ENCODE peak calls at places on chromosomes 1 and 21, in six cellular contexts. N is nephron progenitor cell; V is CD8-positive, alpha-beta T cell; J is PC-3; X is GM20000; C is breast epithelium. S is an unnamed sample.
A peak's percentile ranks its signal among the peaks of the same experiment; 100 is the strongest.

GRCh38 chr1:230243583-230244377 is 176.7 kb downstream of the GALNT2 start:
- DNase-seq in X (no peak), J (peak; percentile 75), C (no peak), V (no peak), N (no peak), S (no peak)

GRCh38 chr1:6475381-6476133 is 9.6 kb upstream of the TNFRSF25 start:
- DNase-seq in J (peak; percentile 87), V (peak; percentile 74), X (peak; percentile 92), C (peak; percentile 42), N (peak; percentile 76), S (peak; percentile 72)

GRCh38 chr1:63119575-63120155 is 202.7 kb upstream of the FOXD3 start:
- DNase-seq in N (no peak), J (no peak), C (no peak), V (no peak), X (no peak), S (no peak)

GRCh38 chr1:167135281-167135840 is 41.5 kb downstream of the STYXL2 start:
- DNase-seq in N (no peak), C (no peak), J (no peak), X (no peak), V (no peak), S (no peak)

GRCh38 chr1:26575350-26575747 is 45.8 kb downstream of the RPS6KA1 start:
- DNase-seq in X (no peak), J (no peak), C (no peak), V (no peak), N (no peak), S (no peak)

GRCh38 chr1:47024138-47024856 is 828 bp downstream of the CYP4X1 start:
- DNase-seq in J (no peak), C (no peak), V (no peak), N (no peak), X (no peak), S (no peak)

GRCh38 chr21:14383596-14384210 is 757 bp upstream of the HSPA13 start:
- DNase-seq in V (no peak), J (no peak), X (peak; percentile 14), C (no peak), N (no peak), S (no peak)

GRCh38 chr1:227900571-227901051 is 47.1 kb downstream of the WNT9A start:
- DNase-seq in N (peak; percentile 1), C (no peak), V (peak; percentile 4), J (no peak), X (no peak), S (no peak)

GRCh38 chr1:206757524-206758266 is 12.9 kb upstream of the IL19 start:
- DNase-seq in C (no peak), N (no peak), V (peak; percentile 61), X (no peak), J (peak; percentile 76), S (no peak)

GRCh38 chr1:217498209-217498608 is 132.7 kb downstream of the GPATCH2 start:
- DNase-seq in N (no peak), X (no peak), V (no peak), J (no peak), C (no peak), S (no peak)

GRCh38 chr1:221994939-221995338 is 253.1 kb upstream of the DUSP10 start:
- DNase-seq in N (no peak), X (no peak), J (no peak), C (no peak), V (no peak), S (no peak)

GRCh38 chr1:98292994-98293393 is 368.5 kb upstream of the SNX7 start:
- DNase-seq in J (peak; percentile 78), C (no peak), V (no peak), N (no peak), X (no peak), S (no peak)

DNA sequence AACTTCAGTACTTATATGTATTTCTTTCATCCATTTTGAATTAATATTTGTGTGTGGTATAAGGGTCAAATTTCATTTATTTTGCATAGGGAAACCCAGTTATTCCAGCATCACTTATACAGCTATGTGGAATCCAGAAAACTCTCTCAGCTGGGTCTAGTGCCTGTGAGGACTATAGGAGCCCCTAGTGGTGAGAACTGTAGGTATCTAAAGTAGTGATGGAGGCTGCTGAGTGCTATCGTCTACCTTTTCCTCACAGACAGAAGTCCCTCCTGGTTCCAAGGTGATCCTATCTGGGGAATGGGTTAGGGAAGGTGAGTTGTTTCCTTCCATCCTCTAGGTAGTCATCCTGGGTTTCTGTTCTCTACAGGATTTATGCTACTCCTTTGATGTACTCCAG is 352.0 kb upstream of the C1orf87 start:
- DNase-seq in V (no peak), X (no peak), J (peak; percentile 46), C (no peak), N (no peak), S (no peak)
- TF ChIP-seq CTCF in V (no peak), X (no peak), J (peak; percentile 62), C (peak; percentile 9), N (peak; percentile 29), S (peak; percentile 60)

DNA sequence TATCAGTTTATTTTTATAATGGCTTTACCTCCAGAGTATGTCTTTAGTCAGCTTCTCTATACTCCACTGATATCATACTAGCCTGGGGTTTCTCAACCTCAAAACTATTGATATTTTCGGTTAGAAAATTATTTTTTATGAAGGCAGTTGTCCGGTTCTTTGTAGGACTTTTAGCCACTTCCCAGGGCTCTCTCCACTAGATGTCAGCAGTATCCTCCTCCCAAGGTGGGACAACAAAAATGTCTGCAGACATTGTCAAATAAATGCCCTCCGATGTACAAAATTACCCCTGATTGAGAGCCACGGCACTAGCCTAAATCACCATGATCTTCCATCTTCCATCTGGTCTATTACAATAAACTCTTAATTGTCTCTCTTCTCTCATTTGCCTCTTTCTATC is 4.1 kb upstream of the GRIK1 start:
- DNase-seq in C (no peak), J (peak; percentile 31), V (no peak), X (no peak), N (no peak), S (no peak)
- TF ChIP-seq CTCF in C (no peak), J (peak; percentile 58), V (no peak), X (no peak), N (peak; percentile 26), S (peak; percentile 20)

GRCh38 chr1:198756470-198756869 is 117.6 kb downstream of the PTPRC start:
- DNase-seq in V (no peak), N (no peak), J (peak; percentile 41), X (no peak), C (no peak), S (no peak)
- TF ChIP-seq CTCF in V (no peak), N (no peak), J (peak; percentile 46), X (no peak), C (no peak), S (peak; percentile 28)

GRCh38 chr1:119009300-119009660 is 21.1 kb upstream of the TBX15 start:
- DNase-seq in N (no peak), V (no peak), C (no peak), X (no peak), J (no peak), S (no peak)

GRCh38 chr1:119007343-119007671 is 19.2 kb upstream of the TBX15 start:
- DNase-seq in C (no peak), N (no peak), V (no peak), X (peak; percentile 35), J (no peak), S (no peak)

GRCh38 chr1:119007672-119008482 is 19.7 kb upstream of the TBX15 start:
- DNase-seq in N (no peak), V (no peak), C (no peak), X (peak; percentile 37), J (no peak), S (no peak)

GRCh38 chr1:119010201-119010600 is 22.1 kb upstream of the TBX15 start:
- DNase-seq in X (no peak), N (no peak), J (no peak), C (no peak), V (no peak), S (no peak)

GRCh38 chr1:119008483-119009299 is 20.5 kb upstream of the TBX15 start:
- DNase-seq in C (no peak), N (no peak), X (peak; percentile 79), V (no peak), J (peak; percentile 73), S (no peak)
- TF ChIP-seq CTCF in C (peak; percentile 74), N (peak; percentile 62), X (peak; percentile 3), V (no peak), J (peak; percentile 83), S (peak; percentile 79)

GRCh38 chr1:205668951-205669340 is 11.4 kb downstream of the SLC45A3 start:
- DNase-seq in X (peak; percentile 82), V (no peak), N (no peak), C (no peak), J (no peak), S (no peak)
- TF ChIP-seq CTCF in X (no peak), V (no peak), N (no peak), C (no peak), J (no peak), S (no peak)

S was measured in progenitor cell of endocrine pancreas.